ENCODE peak calls at places on chromosomes 12 and 14, in six cellular contexts. A is IMR-90, M is uterus, K is heart left ventricle, P is gastrocnemius medialis, T is body of pancreas. V is an unnamed sample.

GRCh38 chr12:39671898-39672875 is 52.6 kb upstream of the ABCD2 start:
- DNase-seq in A (no peak), M (no peak), K (no peak), P (no peak), T (no peak), V (peak)

GRCh38 chr14:76810953-76811400 is 1.7 kb downstream of the ANGEL1 start:
- DNase-seq in A (peak), M (no peak), K (no peak), P (no peak), T (peak), V (peak)

GRCh38 chr12:100668939-100669536 is 95.6 kb downstream of the GAS2L3 start:
- DNase-seq in A (peak), M (peak), K (peak), P (no peak), T (peak), V (no peak)

GRCh38 chr14:69879175-69880047 is at the start of gene SMOC1:
- DNase-seq in A (peak), M (no peak), K (peak), P (peak), T (peak), V (peak)

GRCh38 chr14:57884175-57884574 is 18.3 kb upstream of the SLC35F4 start:
- DNase-seq in A (no peak), M (no peak), K (no peak), P (no peak), T (no peak), V (no peak)

GRCh38 chr14:91417983-91418386 is 365 bp upstream of the CCDC88C start:
- DNase-seq in A (no peak), M (no peak), K (no peak), P (no peak), T (peak), V (peak)

GRCh38 chr12:111155521-111155920 is 213.4 kb downstream of the PHETA1 start:
- DNase-seq in A (no peak), M (no peak), K (no peak), P (no peak), T (no peak), V (no peak)

GRCh38 chr12:47276253-47277070 is 196.7 kb upstream of the AMIGO2 start:
- DNase-seq in A (peak), M (peak), K (peak), P (no peak), T (no peak), V (no peak)

GRCh38 chr14:31403707-31404106 is 16.6 kb downstream of the HEATR5A start:
- DNase-seq in A (no peak), M (no peak), K (no peak), P (no peak), T (no peak), V (no peak)

GRCh38 chr14:93009471-93010117 is 86.6 kb downstream of the CHGA start:
- DNase-seq in A (no peak), M (no peak), K (peak), P (peak), T (no peak), V (no peak)

GRCh38 chr12:57434517-57435223 is at the start of gene INHBC:
- DNase-seq in A (no peak), M (peak), K (no peak), P (no peak), T (no peak), V (no peak)

GRCh38 chr12:70618371-70618770 is 18.9 kb downstream of the PTPRB start:
- DNase-seq in A (no peak), M (no peak), K (no peak), P (no peak), T (no peak), V (no peak)

GRCh38 chr12:71477609-71478008 is 38.0 kb downstream of the LGR5 start:
- DNase-seq in A (no peak), M (no peak), K (no peak), P (peak), T (no peak), V (no peak)

GRCh38 chr12:2393016-2393415 is 340.2 kb downstream of the CACNA1C start:
- DNase-seq in A (no peak), M (no peak), K (no peak), P (no peak), T (no peak), V (no peak)

GRCh38 chr12:94805749-94806148 is 155.4 kb upstream of the TMCC3 start:
- DNase-seq in A (peak), M (no peak), K (no peak), P (no peak), T (no peak), V (no peak)

GRCh38 chr14:24277606-24278321 is 6.4 kb upstream of the RABGGTA start:
- DNase-seq in A (no peak), M (no peak), K (peak), P (no peak), T (no peak), V (peak)

GRCh38 chr14:29740491-29740890 is 187.2 kb downstream of the PRKD1 start:
- DNase-seq in A (no peak), M (no peak), K (no peak), P (no peak), T (no peak), V (no peak)

GRCh38 chr14:29745863-29746262 is 181.8 kb downstream of the PRKD1 start:
- DNase-seq in A (no peak), M (no peak), K (no peak), P (no peak), T (no peak), V (no peak)

GRCh38 chr14:29738950-29739349 is 188.7 kb downstream of the PRKD1 start:
- DNase-seq in A (no peak), M (no peak), K (no peak), P (no peak), T (no peak), V (no peak)

GRCh38 chr14:29741909-29742401 is 185.7 kb downstream of the PRKD1 start:
- DNase-seq in A (peak), M (peak), K (peak), P (peak), T (peak), V (no peak)

DNA sequence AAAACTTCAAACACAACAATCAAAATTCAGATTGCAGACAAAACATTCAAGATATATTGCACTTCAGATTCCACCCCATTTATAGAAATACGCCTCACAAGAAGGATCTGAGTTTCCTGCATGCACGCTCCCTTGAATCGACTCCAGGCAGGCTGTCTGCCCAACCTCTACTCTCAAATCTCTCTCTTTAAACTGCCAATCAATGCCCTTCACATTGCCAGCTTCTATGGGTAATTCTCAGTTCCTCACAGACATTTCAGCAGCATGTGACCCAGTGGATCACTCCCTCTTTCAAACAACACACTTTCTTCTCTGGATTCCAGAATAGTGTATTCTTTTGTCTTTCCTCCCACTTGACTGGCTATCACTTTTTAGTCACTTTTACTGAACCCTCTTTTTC is 184.1 kb downstream of the PRKD1 start:
- DNase-seq in A (no peak), M (peak), K (no peak), P (no peak), T (peak), V (no peak)
- H3K27ac ChIP-seq in A (no peak), M (peak), K (no peak), P (no peak), T (no peak), V (no peak)

GRCh38 chr12:14841761-14842160 is 1.6 kb downstream of the ART4 start:
- DNase-seq in A (peak), M (peak), K (peak), P (peak), T (peak), V (no peak)
- TF ChIP-seq POLR2A in A (no peak), M (no peak), K (no peak), P (no peak), T (no peak), V (no peak)

DNA sequence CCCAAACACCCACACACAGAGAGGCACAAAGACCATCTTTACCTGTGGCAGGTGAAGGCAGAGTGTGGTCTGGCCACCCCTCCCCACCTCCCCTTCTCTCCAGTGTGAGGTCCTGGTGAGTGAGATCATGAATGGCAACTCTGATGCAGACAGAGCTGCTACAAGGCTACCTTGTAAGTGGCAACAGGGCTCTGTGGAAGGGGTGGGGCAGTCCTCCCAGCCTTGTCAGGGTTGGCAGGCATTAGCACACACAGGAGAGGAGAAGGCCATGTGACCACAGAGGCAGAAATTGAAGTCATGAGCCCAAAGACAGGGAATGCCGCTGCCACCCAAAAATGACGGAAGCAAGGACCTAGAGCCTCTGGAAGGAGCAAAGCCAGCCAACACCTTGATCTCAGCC is 30.7 kb downstream of the VWF start:
- DNase-seq in A (no peak), M (no peak), K (no peak), P (no peak), T (no peak), V (peak)
- H3K4me3 ChIP-seq in A (no peak), M (no peak), K (no peak), P (no peak), T (no peak), V (no peak)

GRCh38 chr12:51911307-51911706 is 4.0 kb downstream of the ACVRL1 start:
- DNase-seq in A (no peak), M (no peak), K (peak), P (no peak), T (no peak), V (no peak)
- H3K27ac ChIP-seq in A (peak), M (peak), K (peak), P (peak), T (no peak), V (peak)

V was measured in upper lobe of left lung.